ENCODE peak calls at places on chromosomes 11 and 22, in nine cellular contexts. One of them, this sample, is unnamed.

GRCh38 chr11:117839234-117839882 is 14.8 kb upstream of the FXYD2 start:
- DNase-seq in stomach: peak; percentile 13
- DNase-seq in GM20000: no peak
- DNase-seq in uterus: peak; percentile 8
- DNase-seq in fibroblast of lung: no peak
- DNase-seq in osteoblast: peak; percentile 49
- DNase-seq in colonic mucosa: no peak
- DNase-seq in kidney: peak; percentile 40
- DNase-seq in endodermal cell: no peak
- DNase-seq in this sample: no peak

GRCh38 chr22:31846161-31847115 is 92.6 kb downstream of the DEPDC5 start:
- DNase-seq in stomach: no peak
- DNase-seq in GM20000: peak; percentile 34
- DNase-seq in uterus: no peak
- DNase-seq in fibroblast of lung: peak; percentile 90
- DNase-seq in osteoblast: peak; percentile 85
- DNase-seq in colonic mucosa: no peak
- DNase-seq in kidney: no peak
- DNase-seq in endodermal cell: peak; percentile 70
- DNase-seq in this sample: peak; percentile 13

GRCh38 chr11:98734686-98735085 is 286.1 kb upstream of the CNTN5 start:
- DNase-seq in stomach: no peak
- DNase-seq in GM20000: no peak
- DNase-seq in uterus: no peak
- DNase-seq in fibroblast of lung: no peak
- DNase-seq in osteoblast: no peak
- DNase-seq in colonic mucosa: no peak
- DNase-seq in kidney: no peak
- DNase-seq in endodermal cell: no peak
- DNase-seq in this sample: no peak

GRCh38 chr11:17544181-17544622 is at the start of gene USH1C:
- DNase-seq in stomach: peak; percentile 72
- DNase-seq in GM20000: no peak
- DNase-seq in uterus: no peak
- DNase-seq in fibroblast of lung: no peak
- DNase-seq in osteoblast: peak; percentile 87
- DNase-seq in colonic mucosa: peak; percentile 83
- DNase-seq in kidney: peak; percentile 80
- DNase-seq in endodermal cell: peak; percentile 94
- DNase-seq in this sample: peak; percentile 87

GRCh38 chr11:117819096-117820040 is 5.2 kb downstream of the FXYD2 start:
- DNase-seq in stomach: peak; percentile 66
- DNase-seq in GM20000: no peak
- DNase-seq in uterus: peak; percentile 75
- DNase-seq in fibroblast of lung: peak; percentile 54
- DNase-seq in osteoblast: peak; percentile 91
- DNase-seq in colonic mucosa: peak; percentile 84
- DNase-seq in kidney: peak; percentile 86
- DNase-seq in endodermal cell: peak; percentile 97
- DNase-seq in this sample: peak; percentile 80

GRCh38 chr11:11213117-11213516 is 139.9 kb downstream of the CSNK2A3 start:
- DNase-seq in stomach: no peak
- DNase-seq in GM20000: no peak
- DNase-seq in uterus: no peak
- DNase-seq in fibroblast of lung: no peak
- DNase-seq in osteoblast: no peak
- DNase-seq in colonic mucosa: no peak
- DNase-seq in kidney: no peak
- DNase-seq in endodermal cell: no peak
- DNase-seq in this sample: no peak

GRCh38 chr22:31243339-31244043 is 31.4 kb downstream of the LIMK2 start:
- DNase-seq in stomach: no peak
- DNase-seq in GM20000: no peak
- DNase-seq in uterus: no peak
- DNase-seq in fibroblast of lung: peak; percentile 85
- DNase-seq in osteoblast: peak; percentile 71
- DNase-seq in colonic mucosa: no peak
- DNase-seq in kidney: no peak
- DNase-seq in endodermal cell: no peak
- DNase-seq in this sample: peak; percentile 56

GRCh38 chr22:39125622-39126021 is 26.9 kb downstream of the CBX7 start:
- DNase-seq in stomach: no peak
- DNase-seq in GM20000: no peak
- DNase-seq in uterus: no peak
- DNase-seq in fibroblast of lung: no peak
- DNase-seq in osteoblast: peak; percentile 30
- DNase-seq in colonic mucosa: no peak
- DNase-seq in kidney: no peak
- DNase-seq in endodermal cell: no peak
- DNase-seq in this sample: no peak

GRCh38 chr22:19463491-19464469 is 15.2 kb downstream of the UFD1 start:
- DNase-seq in stomach: no peak
- DNase-seq in GM20000: no peak
- DNase-seq in uterus: no peak
- DNase-seq in fibroblast of lung: peak; percentile 52
- DNase-seq in osteoblast: no peak
- DNase-seq in colonic mucosa: no peak
- DNase-seq in kidney: peak; percentile 81
- DNase-seq in endodermal cell: no peak
- DNase-seq in this sample: no peak

GRCh38 chr22:33726294-33726711 is 194.0 kb downstream of the LARGE1 start:
- DNase-seq in stomach: no peak
- DNase-seq in GM20000: no peak
- DNase-seq in uterus: peak; percentile 27
- DNase-seq in fibroblast of lung: peak; percentile 70
- DNase-seq in osteoblast: no peak
- DNase-seq in colonic mucosa: no peak
- DNase-seq in kidney: no peak
- DNase-seq in endodermal cell: no peak
- DNase-seq in this sample: no peak

GRCh38 chr11:59901306-59901705 is 22.7 kb downstream of the OOSP3 start:
- DNase-seq in stomach: no peak
- DNase-seq in GM20000: no peak
- DNase-seq in uterus: no peak
- DNase-seq in fibroblast of lung: peak; percentile 37
- DNase-seq in osteoblast: no peak
- DNase-seq in colonic mucosa: peak; percentile 22
- DNase-seq in kidney: no peak
- DNase-seq in endodermal cell: no peak
- DNase-seq in this sample: peak; percentile 49

GRCh38 chr11:117941163-117941707 is 12.0 kb upstream of the TMPRSS13 start:
- DNase-seq in stomach: peak; percentile 17
- DNase-seq in GM20000: no peak
- DNase-seq in uterus: no peak
- DNase-seq in fibroblast of lung: no peak
- DNase-seq in osteoblast: peak; percentile 34
- DNase-seq in colonic mucosa: no peak
- DNase-seq in kidney: peak; percentile 60
- DNase-seq in endodermal cell: peak; percentile 16
- DNase-seq in this sample: peak; percentile 62

GRCh38 chr11:57279131-57279530 is 42.1 kb upstream of the APLNR start:
- DNase-seq in stomach: no peak
- DNase-seq in GM20000: no peak
- DNase-seq in uterus: no peak
- DNase-seq in fibroblast of lung: no peak
- DNase-seq in osteoblast: no peak
- DNase-seq in colonic mucosa: no peak
- DNase-seq in kidney: no peak
- DNase-seq in endodermal cell: no peak
- DNase-seq in this sample: no peak

GRCh38 chr11:35305670-35306382 is 113.5 kb downstream of the SLC1A2 start:
- DNase-seq in stomach: peak; percentile 36
- DNase-seq in GM20000: peak; percentile 66
- DNase-seq in uterus: no peak
- DNase-seq in fibroblast of lung: peak; percentile 48
- DNase-seq in osteoblast: no peak
- DNase-seq in colonic mucosa: peak; percentile 45
- DNase-seq in kidney: no peak
- DNase-seq in endodermal cell: peak; percentile 80
- DNase-seq in this sample: peak; percentile 20

GRCh38 chr11:59560290-59560701 is 49.0 kb downstream of the OR4D9 start:
- DNase-seq in stomach: peak; percentile 65
- DNase-seq in GM20000: peak; percentile 54
- DNase-seq in uterus: peak; percentile 60
- DNase-seq in fibroblast of lung: peak; percentile 76
- DNase-seq in osteoblast: peak; percentile 82
- DNase-seq in colonic mucosa: peak; percentile 87
- DNase-seq in kidney: no peak
- DNase-seq in endodermal cell: peak; percentile 96
- DNase-seq in this sample: peak; percentile 80

DNA sequence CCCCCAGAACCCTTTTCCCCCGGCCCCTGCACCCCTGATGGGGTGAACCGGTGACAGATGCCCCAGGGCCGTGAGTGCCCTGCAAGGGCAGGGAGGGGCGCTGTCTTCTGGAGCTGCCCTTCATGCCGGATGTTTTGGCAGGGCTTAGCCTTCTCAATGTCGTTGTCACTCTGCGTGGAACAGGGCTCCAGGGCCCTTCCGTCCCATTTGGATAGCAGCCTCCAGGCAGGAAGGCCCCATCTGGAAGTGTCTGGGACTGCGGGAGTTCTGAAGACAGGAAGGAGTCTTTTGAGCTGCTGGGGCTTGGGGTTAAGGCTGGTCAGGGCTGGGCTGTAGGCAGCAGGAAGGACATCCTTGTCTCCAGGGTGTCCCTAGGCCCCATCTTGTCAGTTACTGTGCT is 4.6 kb downstream of the FRMD8 start:
- DNase-seq in stomach: no peak
- DNase-seq in GM20000: peak; percentile 25
- DNase-seq in uterus: no peak
- DNase-seq in fibroblast of lung: peak; percentile 35
- DNase-seq in osteoblast: peak; percentile 95
- DNase-seq in colonic mucosa: no peak
- DNase-seq in kidney: no peak
- DNase-seq in endodermal cell: peak; percentile 81
- DNase-seq in this sample: no peak
- TF ChIP-seq CTCF in stomach: no peak
- TF ChIP-seq CTCF in GM20000: no peak
- TF ChIP-seq CTCF in uterus: no peak
- TF ChIP-seq CTCF in fibroblast of lung: no peak
- TF ChIP-seq CTCF in osteoblast: no peak
- TF ChIP-seq CTCF in colonic mucosa: no peak
- TF ChIP-seq CTCF in kidney: no peak
- TF ChIP-seq CTCF in endodermal cell: peak; percentile 34
- TF ChIP-seq CTCF in this sample: no peak

GRCh38 chr11:123429851-123430735 is at the start of gene GRAMD1B:
- DNase-seq in stomach: peak; percentile 47
- DNase-seq in GM20000: peak; percentile 80
- DNase-seq in uterus: peak; percentile 33
- DNase-seq in fibroblast of lung: peak; percentile 83
- DNase-seq in osteoblast: peak; percentile 97
- DNase-seq in colonic mucosa: peak; percentile 38
- DNase-seq in kidney: peak; percentile 81
- DNase-seq in endodermal cell: peak; percentile 93
- DNase-seq in this sample: peak; percentile 2
- TF ChIP-seq CTCF in stomach: no peak
- TF ChIP-seq CTCF in GM20000: no peak
- TF ChIP-seq CTCF in uterus: no peak
- TF ChIP-seq CTCF in fibroblast of lung: no peak
- TF ChIP-seq CTCF in osteoblast: no peak
- TF ChIP-seq CTCF in colonic mucosa: no peak
- TF ChIP-seq CTCF in kidney: no peak
- TF ChIP-seq CTCF in endodermal cell: peak; percentile 40
- TF ChIP-seq CTCF in this sample: no peak

DNA sequence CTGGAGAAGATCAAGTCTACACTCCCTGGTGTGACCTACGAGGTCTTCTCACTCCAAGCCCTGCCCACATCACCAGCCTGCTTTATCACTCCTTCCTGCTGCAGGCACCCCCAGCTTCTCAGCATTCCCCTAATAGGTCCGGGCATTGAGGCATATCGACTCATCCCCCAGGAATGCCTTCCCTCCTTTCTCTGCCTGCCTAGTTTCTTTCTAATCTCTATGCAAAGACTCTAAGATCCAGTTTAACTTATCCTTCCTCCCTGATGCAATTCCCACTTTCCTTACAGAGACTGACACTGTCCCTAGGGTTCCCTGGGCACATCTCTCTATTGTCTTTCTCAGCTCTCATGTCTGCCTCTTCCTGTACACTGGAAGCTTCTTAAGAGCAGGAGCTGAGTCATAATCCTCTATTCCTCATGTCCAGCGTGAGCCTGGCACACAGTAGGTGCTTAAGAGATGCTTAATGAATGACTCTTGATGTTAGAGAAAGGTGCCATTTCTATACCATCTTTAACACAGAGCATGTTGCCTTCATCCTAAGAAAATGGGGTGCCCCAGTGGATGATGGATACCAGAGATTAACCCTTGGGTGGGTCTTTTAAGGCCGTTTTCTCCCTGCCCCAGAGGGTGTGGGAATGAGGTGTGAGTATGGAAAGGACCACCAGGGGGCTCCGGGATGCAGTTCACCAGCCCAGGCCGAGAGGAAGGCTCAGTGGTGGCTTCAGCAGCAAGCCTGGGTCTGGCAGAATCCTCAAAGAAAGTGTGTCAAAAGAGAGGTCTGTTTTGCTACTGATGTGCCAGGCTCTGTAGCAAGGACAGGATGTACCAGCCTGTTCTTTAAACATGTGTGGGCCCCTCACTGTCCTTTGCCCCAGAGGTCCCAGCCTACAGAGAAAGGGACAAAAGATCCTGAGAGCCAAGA is 34.7 kb downstream of the PARVA start:
- DNase-seq in stomach: peak; percentile 57
- DNase-seq in GM20000: peak; percentile 19
- DNase-seq in uterus: peak; percentile 75
- DNase-seq in fibroblast of lung: peak; percentile 97
- DNase-seq in osteoblast: peak; percentile 86
- DNase-seq in colonic mucosa: peak; percentile 61
- DNase-seq in kidney: peak; percentile 79
- DNase-seq in endodermal cell: peak; percentile 95
- DNase-seq in this sample: peak; percentile 81
- TF ChIP-seq CTCF in stomach: peak; percentile 66
- TF ChIP-seq CTCF in GM20000: no peak
- TF ChIP-seq CTCF in uterus: peak; percentile 60
- TF ChIP-seq CTCF in fibroblast of lung: peak; percentile 87
- TF ChIP-seq CTCF in osteoblast: peak; percentile 90
- TF ChIP-seq CTCF in colonic mucosa: peak; percentile 47
- TF ChIP-seq CTCF in kidney: peak; percentile 48
- TF ChIP-seq CTCF in endodermal cell: peak; percentile 93
- TF ChIP-seq CTCF in this sample: peak; percentile 86

DNA sequence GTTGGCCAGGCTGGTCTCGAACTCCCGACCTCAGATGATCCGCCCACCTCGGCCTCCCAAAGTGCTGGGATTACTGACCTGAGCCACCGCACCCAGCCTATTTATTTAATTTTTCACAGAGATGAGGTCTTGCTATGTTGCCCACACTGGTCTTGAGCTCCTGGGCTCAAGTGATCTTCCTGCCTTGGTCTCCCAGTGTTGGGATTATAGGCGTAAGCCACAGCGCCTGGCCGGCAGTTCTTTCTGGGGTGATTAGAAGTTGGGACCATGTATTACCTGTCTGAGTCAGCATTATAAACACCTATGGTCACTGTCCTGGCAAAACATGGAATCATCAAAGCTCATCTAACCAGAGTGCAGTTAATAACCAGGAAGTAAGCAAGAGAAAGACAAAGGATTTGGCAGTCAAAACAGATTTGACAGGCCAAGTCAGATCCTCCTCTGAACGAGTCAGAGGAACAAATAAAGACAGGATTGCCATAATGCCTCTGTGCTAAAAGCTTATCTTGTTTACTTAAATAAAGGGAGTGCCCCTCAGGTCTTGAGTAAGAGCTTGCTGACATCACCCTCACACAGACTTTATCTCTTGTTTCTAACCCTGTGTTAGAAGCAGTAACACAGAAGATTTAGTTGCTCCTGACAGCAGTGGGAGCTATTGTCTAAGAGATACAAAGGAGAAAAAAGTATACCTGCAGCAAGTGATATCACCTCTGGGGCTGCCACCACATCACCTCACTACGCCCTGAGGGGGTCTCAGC is 3.7 kb downstream of the SERPIND1 start:
- DNase-seq in stomach: no peak
- DNase-seq in GM20000: no peak
- DNase-seq in uterus: peak; percentile 36
- DNase-seq in fibroblast of lung: peak; percentile 88
- DNase-seq in osteoblast: no peak
- DNase-seq in colonic mucosa: peak; percentile 43
- DNase-seq in kidney: no peak
- DNase-seq in endodermal cell: no peak
- DNase-seq in this sample: peak; percentile 36
- TF ChIP-seq CTCF in stomach: no peak
- TF ChIP-seq CTCF in GM20000: no peak
- TF ChIP-seq CTCF in uterus: peak; percentile 16
- TF ChIP-seq CTCF in fibroblast of lung: no peak
- TF ChIP-seq CTCF in osteoblast: peak; percentile 35
- TF ChIP-seq CTCF in colonic mucosa: no peak
- TF ChIP-seq CTCF in kidney: no peak
- TF ChIP-seq CTCF in endodermal cell: peak; percentile 32
- TF ChIP-seq CTCF in this sample: no peak

This sample was measured in Calu3.